ENCODE peak calls at places on chromosome 21, in ten cellular contexts. O is non-pigmented ciliary epithelial cell, J is AG09309, N is suprapubic skin, D is PC-3, P is brain pericyte, W is nephron progenitor cell, I is WTC11, E is activated T-cell treated with anti-CD3 and anti-CD28 coated beads for 1 hour, U is NCI-H526 treated with DMSO at 0.1 percent for 48 hours. F is an unnamed sample.

GRCh38 chr21:46117586-46118304 is 19.8 kb downstream of the COL6A2 start:
- DNase-seq in O (no peak), D (no peak), U (no peak), J (no peak), E (no peak), W (peak), I (peak), N (peak), P (no peak), F (no peak)

GRCh38 chr21:36981977-36982700 is 15.7 kb upstream of the HLCS start:
- DNase-seq in I (no peak), U (no peak), E (no peak), D (no peak), O (no peak), P (no peak), W (no peak), N (no peak), J (no peak), F (no peak)

GRCh38 chr21:45510466-45510955 is 31.7 kb downstream of the SLC19A1 start:
- DNase-seq in E (no peak), U (no peak), J (no peak), I (no peak), O (no peak), W (no peak), D (no peak), N (peak), P (no peak), F (no peak)

GRCh38 chr21:43708745-43709381 is 10.1 kb upstream of the PDXK start:
- DNase-seq in W (no peak), D (no peak), I (no peak), U (no peak), P (no peak), J (no peak), N (no peak), O (no peak), E (no peak), F (no peak)

GRCh38 chr21:14686466-14687276 is 140.6 kb upstream of the SAMSN1 start:
- DNase-seq in J (no peak), I (no peak), U (no peak), O (no peak), E (no peak), P (no peak), W (no peak), D (no peak), N (no peak), F (no peak)

GRCh38 chr21:43703068-43703880 is 15.7 kb upstream of the PDXK start:
- DNase-seq in J (no peak), O (peak), E (no peak), D (no peak), I (peak), U (no peak), W (no peak), P (no peak), N (no peak), F (peak)

GRCh38 chr21:14690886-14691285 is 144.8 kb upstream of the SAMSN1 start:
- DNase-seq in O (no peak), W (no peak), P (no peak), J (no peak), E (no peak), I (no peak), U (no peak), N (no peak), D (peak), F (peak)

GRCh38 chr21:44846485-44847260 is 26.8 kb downstream of the PTTG1IP start:
- DNase-seq in N (no peak), U (peak), W (no peak), D (peak), J (no peak), O (no peak), E (peak), I (no peak), P (no peak), F (peak)

GRCh38 chr21:34227386-34227852 is 136.4 kb upstream of the KCNE2 start:
- DNase-seq in D (peak), J (no peak), P (no peak), O (no peak), N (no peak), W (no peak), U (no peak), I (no peak), E (no peak), F (no peak)

GRCh38 chr21:34865922-34866271 is 183.2 kb downstream of the RUNX1 start:
- DNase-seq in P (no peak), N (no peak), E (no peak), I (peak), W (no peak), D (peak), J (no peak), O (no peak), U (no peak), F (peak)

GRCh38 chr21:41684381-41685245 is 82.2 kb downstream of the RIPK4 start:
- DNase-seq in E (no peak), N (no peak), U (no peak), O (no peak), I (no peak), D (peak), P (no peak), W (no peak), J (no peak), F (no peak)

GRCh38 chr21:42305707-42306147 is 9.5 kb downstream of the TFF3 start:
- DNase-seq in I (no peak), W (no peak), O (no peak), U (no peak), N (peak), E (no peak), J (no peak), D (no peak), P (no peak), F (no peak)

GRCh38 chr21:37828515-37828914 is 87.7 kb downstream of the KCNJ6 start:
- DNase-seq in E (no peak), D (no peak), J (no peak), P (no peak), O (no peak), N (no peak), I (no peak), U (no peak), W (no peak), F (no peak)

GRCh38 chr21:45471229-45472052 is 66.5 kb downstream of the COL18A1 start:
- DNase-seq in O (peak), E (no peak), P (peak), I (no peak), D (peak), J (peak), W (no peak), N (no peak), U (no peak), F (no peak)

GRCh38 chr21:32140212-32141008 is 138.4 kb downstream of the MIS18A start:
- DNase-seq in N (no peak), P (no peak), J (no peak), O (no peak), W (no peak), E (no peak), D (no peak), I (no peak), U (no peak), F (no peak)

GRCh38 chr21:44089001-44089911 is 17.9 kb upstream of the PWP2 start:
- DNase-seq in E (peak), U (no peak), D (no peak), P (no peak), I (no peak), N (peak), O (no peak), W (no peak), J (no peak), F (no peak)

GRCh38 chr21:32411366-32412161 is 942 bp upstream of the EVA1C start:
- DNase-seq in E (peak), N (peak), I (peak), P (no peak), U (no peak), J (no peak), W (peak), D (peak), O (no peak), F (peak)

GRCh38 chr21:45138199-45139002 is 64.0 kb downstream of the ADARB1 start:
- DNase-seq in E (peak), P (no peak), J (no peak), O (no peak), U (no peak), D (peak), W (peak), I (peak), N (no peak), F (peak)

GRCh38 chr21:45971487-45972352 is 9.8 kb upstream of the COL6A1 start:
- DNase-seq in U (no peak), O (no peak), W (peak), P (no peak), D (no peak), J (no peak), I (no peak), N (peak), E (no peak), F (no peak)

GRCh38 chr21:34997295-34997694 is 51.8 kb downstream of the RUNX1 start:
- DNase-seq in E (no peak), D (no peak), P (no peak), J (no peak), U (no peak), N (no peak), W (no peak), I (no peak), O (no peak), F (no peak)

GRCh38 chr21:15495965-15496364 is 233.8 kb upstream of the USP25 start:
- DNase-seq in E (no peak), D (peak), W (no peak), P (no peak), I (no peak), U (no peak), J (no peak), N (no peak), O (peak), F (no peak)

GRCh38 chr21:16071082-16071481 is 341.3 kb downstream of the USP25 start:
- DNase-seq in E (no peak), O (no peak), J (no peak), I (no peak), W (no peak), D (no peak), P (no peak), N (no peak), U (peak), F (no peak)

GRCh38 chr21:46637952-46638746 is 2.7 kb downstream of the PRMT2 start:
- DNase-seq in U (no peak), W (no peak), E (no peak), O (no peak), N (no peak), D (peak), J (no peak), I (no peak), P (no peak), F (no peak)

GRCh38 chr21:33042812-33043211 is 17.1 kb downstream of the OLIG2 start:
- DNase-seq in W (no peak), U (no peak), J (peak), I (no peak), D (peak), N (no peak), P (no peak), O (peak), E (no peak), F (no peak)

F was measured in stimulated activated CD4-positive, alpha-beta T cell treated with anti-CD3 and anti-CD28 coated beads, Interleukin-4, amount 100 ng/mL, for 4 hours.